ENCODE peak calls at places on chromosome 21, in five cellular contexts. One of them, this sample, is unnamed.

GRCh38 chr21:46188226-46189212 is 4.3 kb upstream of the SPATC1L start:
- DNase-seq in hepatocyte: peak
- DNase-seq in mesothelial cell of epicardium: no peak
- DNase-seq in Caco-2: no peak
- DNase-seq in neural crest cell: no peak
- DNase-seq in this sample: peak

GRCh38 chr21:35559128-35559831 is 501.0 kb downstream of the SETD4 start:
- DNase-seq in neural crest cell: no peak
- DNase-seq in Caco-2: no peak
- DNase-seq in hepatocyte: peak
- DNase-seq in mesothelial cell of epicardium: no peak
- DNase-seq in this sample: no peak

GRCh38 chr21:42672699-42673458 is 19.5 kb downstream of the PDE9A start:
- DNase-seq in neural crest cell: no peak
- DNase-seq in Caco-2: peak
- DNase-seq in hepatocyte: peak
- DNase-seq in mesothelial cell of epicardium: no peak
- DNase-seq in this sample: no peak

GRCh38 chr21:26112127-26112742 is 58.3 kb downstream of the APP start:
- DNase-seq in mesothelial cell of epicardium: no peak
- DNase-seq in Caco-2: no peak
- DNase-seq in neural crest cell: no peak
- DNase-seq in hepatocyte: no peak
- DNase-seq in this sample: no peak

GRCh38 chr21:33266784-33267135 is 593 bp downstream of the IL10RB start:
- DNase-seq in Caco-2: no peak
- DNase-seq in hepatocyte: no peak
- DNase-seq in neural crest cell: no peak
- DNase-seq in mesothelial cell of epicardium: no peak
- DNase-seq in this sample: no peak

GRCh38 chr21:33070921-33071877 is 1.3 kb downstream of the OLIG1 start:
- DNase-seq in neural crest cell: peak
- DNase-seq in hepatocyte: no peak
- DNase-seq in Caco-2: no peak
- DNase-seq in mesothelial cell of epicardium: no peak
- DNase-seq in this sample: no peak

GRCh38 chr21:45149021-45149420 is 74.6 kb downstream of the ADARB1 start:
- DNase-seq in hepatocyte: no peak
- DNase-seq in Caco-2: no peak
- DNase-seq in neural crest cell: no peak
- DNase-seq in mesothelial cell of epicardium: no peak
- DNase-seq in this sample: no peak

GRCh38 chr21:45846373-45847160 is 135.0 kb upstream of the COL6A1 start:
- DNase-seq in neural crest cell: no peak
- DNase-seq in hepatocyte: peak
- DNase-seq in Caco-2: no peak
- DNase-seq in mesothelial cell of epicardium: no peak
- DNase-seq in this sample: peak

GRCh38 chr21:45406801-45407628 is 2.0 kb downstream of the COL18A1 start:
- DNase-seq in neural crest cell: no peak
- DNase-seq in Caco-2: no peak
- DNase-seq in mesothelial cell of epicardium: no peak
- DNase-seq in hepatocyte: no peak
- DNase-seq in this sample: no peak

GRCh38 chr21:34890724-34891609 is 158.1 kb downstream of the RUNX1 start:
- DNase-seq in hepatocyte: peak
- DNase-seq in mesothelial cell of epicardium: no peak
- DNase-seq in neural crest cell: peak
- DNase-seq in Caco-2: no peak
- DNase-seq in this sample: no peak